ENCODE peak calls at places on chromosomes 12 and 14, in seven cellular contexts. Y is NCI-H1092 treated with DMSO at 0.1 percent for 48 hours; N is CD4-positive, alpha-beta T cell; L is astrocyte of the hippocampus; D is islet precursor cell; O is activated CD4-positive, alpha-beta T cell treated with anti-CD3 and anti-CD28 coated beads for 36 hours; W is hepatocyte. Z is an unnamed sample.

GRCh38 chr12:120596901-120597300 is 15.7 kb upstream of the POP5 start:
- DNase-seq in N (no peak), Y (no peak), O (no peak), W (no peak), L (no peak), D (no peak), Z (no peak)

GRCh38 chr12:98983647-98984046 is 338.6 kb downstream of the APAF1 start:
- DNase-seq in Y (no peak), D (no peak), N (no peak), L (no peak), O (no peak), W (no peak), Z (no peak)

GRCh38 chr12:5014269-5014668 is 29.4 kb upstream of the KCNA5 start:
- DNase-seq in Y (no peak), N (no peak), W (no peak), O (no peak), L (no peak), D (no peak), Z (no peak)

GRCh38 chr12:124517260-124518050 is 50.0 kb downstream of the NCOR2 start:
- DNase-seq in Y (peak), D (no peak), N (no peak), W (peak), O (no peak), L (peak), Z (peak)

GRCh38 chr14:85702937-85703336 is 173.0 kb downstream of the FLRT2 start:
- DNase-seq in Y (no peak), N (no peak), W (peak), O (no peak), L (no peak), D (no peak), Z (no peak)

GRCh38 chr12:96034631-96035282 is 630 bp downstream of the LTA4H start:
- DNase-seq in D (peak), L (peak), O (peak), Y (no peak), W (peak), N (no peak), Z (no peak)

GRCh38 chr12:103529306-103529705 is 33.5 kb upstream of the C12orf42 start:
- DNase-seq in O (no peak), Y (no peak), D (no peak), L (peak), N (no peak), W (no peak), Z (peak)

GRCh38 chr14:64766430-64767151 is 62.4 kb downstream of the PLEKHG3 start:
- DNase-seq in W (no peak), N (no peak), O (no peak), D (peak), Y (no peak), L (no peak), Z (no peak)

GRCh38 chr12:26524862-26525465 is 308.0 kb downstream of the ITPR2 start:
- DNase-seq in W (no peak), L (peak), Y (no peak), D (no peak), O (peak), N (no peak), Z (no peak)

GRCh38 chr14:50397461-50398196 is 948 bp upstream of the CDKL1 start:
- DNase-seq in L (no peak), N (no peak), D (no peak), Y (no peak), O (no peak), W (no peak), Z (no peak)

GRCh38 chr12:113457710-113458109 is 14.0 kb downstream of the LHX5 start:
- DNase-seq in W (no peak), L (no peak), Y (no peak), O (no peak), D (no peak), N (no peak), Z (no peak)

GRCh38 chr12:39145175-39145999 is 240.0 kb upstream of the CPNE8 start:
- DNase-seq in L (peak), D (peak), W (peak), O (peak), N (no peak), Y (no peak), Z (peak)

GRCh38 chr12:89663577-89664357 is 44.9 kb downstream of the ATP2B1 start:
- DNase-seq in O (peak), W (no peak), Y (no peak), N (no peak), L (peak), D (no peak), Z (no peak)

GRCh38 chr12:78887008-78887407 is 22.4 kb downstream of the SYT1 start:
- DNase-seq in Y (no peak), L (peak), O (no peak), N (no peak), W (no peak), D (peak), Z (no peak)

GRCh38 chr12:22287776-22288621 is 46.5 kb downstream of the ST8SIA1 start:
- DNase-seq in D (no peak), N (peak), L (peak), W (no peak), O (peak), Y (no peak), Z (peak)

GRCh38 chr12:101733166-101733565 is 6.1 kb downstream of the SYCP3 start:
- DNase-seq in Y (no peak), W (no peak), L (no peak), O (no peak), N (no peak), D (no peak), Z (no peak)

GRCh38 chr12:63103489-63104131 is 47.4 kb downstream of the AVPR1A start:
- DNase-seq in N (no peak), W (peak), L (peak), O (peak), Y (peak), D (no peak), Z (peak)

GRCh38 chr12:56248711-56249110 is 9.5 kb downstream of the ANKRD52 start:
- DNase-seq in N (no peak), W (no peak), D (no peak), L (no peak), O (no peak), Y (no peak), Z (no peak)

GRCh38 chr14:50835280-50835679 is 4.3 kb upstream of the NIN start:
- DNase-seq in W (no peak), Y (no peak), O (no peak), N (no peak), L (no peak), D (no peak), Z (no peak)

GRCh38 chr12:47774664-47775063 is 1.6 kb downstream of the SLC48A1 start:
- DNase-seq in W (no peak), O (no peak), Y (no peak), D (no peak), N (no peak), L (no peak), Z (no peak)

GRCh38 chr12:49557187-49557916 is 10.6 kb downstream of the MCRS1 start:
- DNase-seq in L (no peak), W (no peak), Y (no peak), D (no peak), N (no peak), O (no peak), Z (no peak)

GRCh38 chr12:101305226-101305779 is 25.4 kb downstream of the UTP20 start:
- DNase-seq in N (no peak), D (no peak), L (no peak), Y (no peak), O (no peak), W (no peak), Z (no peak)

GRCh38 chr14:97866186-97866585 is 1069.0 kb downstream of the VRK1 start:
- DNase-seq in N (no peak), D (no peak), Y (no peak), O (no peak), W (no peak), L (peak), Z (no peak)

GRCh38 chr14:79483472-79483871 is 727.8 kb downstream of the DIO2 start:
- DNase-seq in D (no peak), N (no peak), L (peak), O (no peak), Y (no peak), W (no peak), Z (no peak)

GRCh38 chr12:59086124-59086523 is 165.8 kb upstream of the LRIG3 start:
- DNase-seq in W (no peak), Y (peak), D (no peak), N (no peak), L (no peak), O (no peak), Z (no peak)

GRCh38 chr12:12210983-12211382 is 55.9 kb downstream of the LRP6 start:
- DNase-seq in D (no peak), N (no peak), Y (no peak), O (peak), W (no peak), L (no peak), Z (no peak)

GRCh38 chr14:91249841-91250616 is 5.5 kb upstream of the GPR68 start:
- DNase-seq in L (peak), O (peak), Y (peak), N (peak), D (peak), W (peak), Z (peak)

GRCh38 chr12:48037267-48037915 is 33.1 kb upstream of the COL2A1 start:
- DNase-seq in D (peak), L (peak), N (no peak), W (peak), Y (no peak), O (no peak), Z (peak)

GRCh38 chr12:52912711-52913423 is 8.0 kb upstream of the KRT8 start:
- DNase-seq in L (no peak), N (no peak), W (peak), O (no peak), Y (no peak), D (no peak), Z (no peak)

GRCh38 chr12:59077153-59077930 is 157.0 kb upstream of the LRIG3 start:
- DNase-seq in O (no peak), L (no peak), W (peak), N (no peak), D (no peak), Y (no peak), Z (no peak)

GRCh38 chr12:46562625-46563228 is 190.2 kb upstream of the SLC38A2 start:
- DNase-seq in Y (no peak), L (peak), N (no peak), W (no peak), D (no peak), O (no peak), Z (no peak)

GRCh38 chr12:54725233-54725843 is 77.2 kb upstream of the DCD start:
- DNase-seq in Y (peak), L (peak), W (peak), D (no peak), O (no peak), N (no peak), Z (no peak)

GRCh38 chr14:22547309-22547947 is 41.6 kb downstream of the DAD1 start:
- DNase-seq in W (no peak), N (no peak), Y (no peak), L (no peak), O (peak), D (no peak), Z (no peak)

GRCh38 chr12:100348657-100349454 is 8.0 kb upstream of the SLC17A8 start:
- DNase-seq in W (peak), Y (peak), O (no peak), N (no peak), D (no peak), L (peak), Z (peak)

GRCh38 chr12:81274619-81275018 is 196.7 kb downstream of the ACSS3 start:
- DNase-seq in O (no peak), Y (no peak), N (no peak), D (no peak), L (peak), W (no peak), Z (no peak)

GRCh38 chr12:124913474-124914391 is 717 bp downstream of the UBC start:
- DNase-seq in N (peak), L (peak), O (peak), Y (no peak), W (peak), D (peak), Z (peak)

GRCh38 chr14:91395998-91396660 is 21.5 kb downstream of the CCDC88C start:
- DNase-seq in L (no peak), Y (no peak), W (no peak), D (no peak), O (no peak), N (no peak), Z (peak)

GRCh38 chr12:91774471-91774921 is 371.1 kb downstream of the BTG1 start:
- DNase-seq in N (no peak), Y (no peak), D (peak), W (peak), L (peak), O (no peak), Z (no peak)

GRCh38 chr12:30985814-30986452 is 59.4 kb downstream of the TSPAN11 start:
- DNase-seq in N (no peak), D (peak), L (peak), W (peak), Y (peak), O (peak), Z (peak)